ENCODE peak calls at places on chromosome 2, in ten cellular contexts. B, A, E, Y, H, J, L, C, D and N are unnamed samples.

GRCh38 chr2:169462896-169463695 is 16.2 kb upstream of the BBS5 start:
- DNase-seq in H (no peak), A (peak; percentile 83), Y (no peak), L (no peak), B (no peak), C (no peak), E (no peak), D (peak; percentile 85), J (peak; percentile 70), N (peak; percentile 86)

GRCh38 chr2:135709992-135710391 is 31.7 kb upstream of the UBXN4 start:
- DNase-seq in L (peak; percentile 56), A (peak; percentile 62), Y (peak; percentile 47), J (no peak), H (peak; percentile 54), C (peak; percentile 32), D (peak; percentile 52), E (peak; percentile 42), B (peak; percentile 32), N (peak; percentile 71)

GRCh38 chr2:159225025-159226016 is 61.2 kb downstream of the WDSUB1 start:
- DNase-seq in H (no peak), B (no peak), E (no peak), Y (peak; percentile 31), A (no peak), J (no peak), L (no peak), C (no peak), D (no peak), N (no peak)

GRCh38 chr2:70779911-70780580 is 10.4 kb downstream of the FIGLA start:
- DNase-seq in Y (no peak), A (peak; percentile 25), E (no peak), L (no peak), C (no peak), H (no peak), J (no peak), B (no peak), D (no peak), N (peak; percentile 8)

GRCh38 chr2:99480390-99480789 is 9.4 kb downstream of the REV1 start:
- DNase-seq in C (no peak), E (no peak), B (no peak), D (no peak), J (no peak), H (no peak), Y (no peak), L (no peak), A (peak; percentile 9), N (no peak)

GRCh38 chr2:52264488-52264887 is 1232.6 kb upstream of the NRXN1 start:
- DNase-seq in A (no peak), H (no peak), Y (peak; percentile 11), C (no peak), L (no peak), J (no peak), E (no peak), B (no peak), D (no peak), N (peak; percentile 2)

GRCh38 chr2:238139141-238139840 is 823 bp downstream of the KLHL30 start:
- DNase-seq in H (no peak), E (no peak), Y (peak; percentile 57), D (no peak), J (no peak), C (no peak), B (no peak), L (no peak), A (no peak), N (no peak)

GRCh38 chr2:56184500-56184996 is 758 bp downstream of the CCDC85A start:
- DNase-seq in A (no peak), H (peak; percentile 54), B (peak; percentile 17), D (no peak), Y (peak; percentile 73), L (no peak), C (no peak), J (no peak), E (peak; percentile 27), N (peak; percentile 23)

DNA sequence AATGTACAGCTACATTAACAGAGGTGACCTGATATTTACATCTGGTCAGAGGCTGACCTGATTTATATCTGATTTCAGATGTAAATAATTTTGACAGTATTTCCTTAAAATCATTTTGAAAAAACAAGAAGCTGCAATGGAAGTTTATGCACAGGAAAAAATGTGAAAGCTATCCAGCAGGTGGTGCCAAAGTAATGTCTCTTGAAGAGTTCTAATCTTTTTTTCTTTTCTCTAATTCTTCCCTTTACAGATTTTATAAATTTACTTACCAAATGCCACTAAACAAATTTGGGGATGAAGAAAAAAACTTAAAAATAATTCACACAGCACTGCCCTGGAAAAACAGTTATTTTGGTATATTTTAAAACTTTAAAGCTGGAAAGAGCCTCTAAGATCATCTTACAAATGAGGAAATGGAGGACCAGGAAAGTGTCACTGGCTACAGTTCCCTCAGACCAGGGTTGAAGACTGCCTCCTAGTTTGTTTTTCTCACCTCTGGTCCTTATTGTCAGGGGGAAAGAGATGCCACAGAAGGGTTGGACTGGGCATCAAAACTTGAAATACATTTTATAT is 16.4 kb upstream of the FBLN7 start:
- DNase-seq in J (no peak), L (no peak), B (peak; percentile 12), Y (peak; percentile 49), D (peak; percentile 57), A (peak; percentile 80), C (no peak), E (no peak), H (no peak), N (peak; percentile 20)
- TF ChIP-seq CTCF in J (peak; percentile 61), L (peak; percentile 47), B (peak; percentile 76), Y (peak; percentile 81), D (peak; percentile 51), A (peak; percentile 66), C (no peak), E (no peak), H (peak; percentile 61), N (peak; percentile 51)

GRCh38 chr2:18045230-18045629 is 166.8 kb downstream of the KCNS3 start:
- DNase-seq in J (no peak), H (no peak), L (no peak), D (peak; percentile 11), A (no peak), E (no peak), C (no peak), Y (no peak), B (no peak), N (no peak)

GRCh38 chr2:18047114-18047695 is 168.7 kb downstream of the KCNS3 start:
- DNase-seq in D (peak; percentile 19), B (no peak), L (no peak), J (no peak), E (no peak), H (no peak), Y (no peak), C (no peak), A (no peak), N (peak; percentile 42)

GRCh38 chr2:18047896-18048657 is 169.6 kb downstream of the KCNS3 start:
- DNase-seq in D (peak; percentile 83), E (no peak), L (no peak), A (peak; percentile 31), C (no peak), H (no peak), J (peak; percentile 59), B (peak; percentile 5), Y (no peak), N (peak; percentile 73)

GRCh38 chr2:18046558-18046957 is 168.1 kb downstream of the KCNS3 start:
- DNase-seq in Y (no peak), A (peak; percentile 8), B (no peak), H (no peak), E (no peak), J (no peak), D (peak; percentile 17), C (no peak), L (no peak), N (peak; percentile 64)

DNA sequence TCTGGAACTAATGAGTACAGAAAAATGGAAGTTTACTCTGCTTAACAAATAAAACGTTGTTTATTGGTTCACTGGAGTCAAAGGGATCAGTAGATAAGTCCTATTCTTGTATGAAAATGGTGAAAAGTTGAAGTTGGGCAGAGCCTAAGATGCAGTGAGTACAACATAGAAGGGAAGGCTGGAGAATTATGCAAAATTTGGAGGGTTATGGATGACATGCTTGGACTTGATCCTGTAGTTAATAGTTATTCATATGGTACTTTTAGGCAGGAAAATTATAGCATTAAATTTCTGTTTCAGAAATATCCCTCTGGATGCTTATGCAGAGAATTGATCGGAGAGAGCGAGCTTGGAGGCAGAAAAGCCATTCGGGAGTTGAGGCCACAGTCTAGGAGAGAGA is 167.6 kb downstream of the KCNS3 start:
- DNase-seq in A (no peak), Y (no peak), C (no peak), D (no peak), E (no peak), H (no peak), J (no peak), L (no peak), B (no peak), N (no peak)
- H3K4me3 ChIP-seq in A (no peak overlapping the region), Y (no peak overlapping the region), C (no peak overlapping the region), D (no peak overlapping the region), E (no peak overlapping the region), H (no peak overlapping the region), J (no peak overlapping the region), L (no peak overlapping the region), B (no peak overlapping the region), N (no peak overlapping the region)

GRCh38 chr2:64145760-64146159 is 1.5 kb upstream of the PELI1 start:
- DNase-seq in C (no peak), Y (no peak), E (no peak), D (no peak), L (no peak), B (no peak), A (no peak), H (no peak), J (no peak), N (no peak)

GRCh38 chr2:64142817-64143153 is 1.4 kb downstream of the PELI1 start:
- DNase-seq in E (no peak), B (no peak), C (no peak), L (no peak), J (no peak), A (no peak), H (no peak), D (no peak), Y (no peak), N (no peak)

GRCh38 chr2:64143154-64144056 is 815 bp downstream of the PELI1 start:
- DNase-seq in C (no peak), H (peak; percentile 56), J (no peak), B (peak; percentile 26), E (no peak), D (peak; percentile 44), Y (peak; percentile 89), A (peak; percentile 44), L (no peak), N (peak; percentile 65)

GRCh38 chr2:64145119-64145518 is 899 bp upstream of the PELI1 start:
- DNase-seq in L (no peak), E (no peak), A (no peak), B (no peak), C (no peak), Y (no peak), H (no peak), J (no peak), D (no peak), N (no peak)

DNA sequence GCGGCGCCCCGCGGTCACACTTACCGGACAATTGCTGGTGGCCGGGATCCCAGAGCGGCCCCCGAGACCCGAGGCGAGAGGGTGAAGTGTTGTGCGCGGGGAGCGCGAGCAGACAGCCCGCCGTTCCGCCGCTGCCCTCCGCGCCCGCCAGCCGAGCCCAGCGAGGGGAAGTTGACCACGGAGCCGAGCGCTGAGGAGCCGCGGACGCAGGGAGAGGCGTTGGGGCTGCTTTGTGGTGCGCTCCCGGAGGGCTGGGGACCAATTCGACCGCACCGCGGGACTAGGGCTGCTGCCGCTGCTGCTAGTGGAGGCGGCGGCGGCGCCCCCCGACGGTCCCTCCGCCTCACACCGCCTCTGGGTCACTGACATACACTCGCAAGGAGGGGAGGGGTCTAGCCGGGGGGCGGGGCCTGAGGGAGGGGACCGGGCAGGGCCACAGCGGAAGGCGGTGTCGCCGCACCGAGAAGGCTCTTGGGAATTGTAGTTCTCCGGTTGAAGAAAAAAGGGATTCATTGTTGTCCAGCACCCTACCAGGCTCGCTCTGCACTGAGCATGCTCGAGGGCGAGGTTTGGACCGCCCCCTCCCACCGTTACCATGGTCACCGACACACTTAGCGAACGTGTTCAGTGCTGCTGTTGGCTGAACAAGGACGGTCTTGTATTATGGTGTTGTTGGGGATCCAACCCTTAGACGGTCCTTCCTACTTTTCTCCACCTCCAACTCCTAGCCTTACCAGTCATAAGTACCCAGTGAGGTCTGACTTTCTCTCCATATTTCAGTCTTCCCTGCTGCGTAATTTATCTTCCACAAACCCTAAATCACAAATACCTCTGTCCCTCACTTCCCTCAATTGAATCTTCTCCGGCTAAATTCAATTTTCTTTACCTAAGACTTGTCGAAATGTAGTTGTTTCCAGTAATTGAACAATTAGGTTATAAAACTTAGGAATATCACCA is at the start of gene PELI1:
- DNase-seq in H (peak; percentile 95), A (peak; percentile 99), Y (peak; percentile 98), D (peak; percentile 97), J (peak; percentile 64), C (peak; percentile 94), B (peak; percentile 87), L (peak; percentile 97), E (peak; percentile 97), N (peak; percentile 93)
- TF ChIP-seq CTCF in H (peak; percentile 32), A (no peak), Y (peak; percentile 29), D (peak; percentile 9), J (peak; percentile 30), C (no peak), B (peak; percentile 24), L (no peak), E (peak; percentile 14), N (peak; percentile 6)

DNA sequence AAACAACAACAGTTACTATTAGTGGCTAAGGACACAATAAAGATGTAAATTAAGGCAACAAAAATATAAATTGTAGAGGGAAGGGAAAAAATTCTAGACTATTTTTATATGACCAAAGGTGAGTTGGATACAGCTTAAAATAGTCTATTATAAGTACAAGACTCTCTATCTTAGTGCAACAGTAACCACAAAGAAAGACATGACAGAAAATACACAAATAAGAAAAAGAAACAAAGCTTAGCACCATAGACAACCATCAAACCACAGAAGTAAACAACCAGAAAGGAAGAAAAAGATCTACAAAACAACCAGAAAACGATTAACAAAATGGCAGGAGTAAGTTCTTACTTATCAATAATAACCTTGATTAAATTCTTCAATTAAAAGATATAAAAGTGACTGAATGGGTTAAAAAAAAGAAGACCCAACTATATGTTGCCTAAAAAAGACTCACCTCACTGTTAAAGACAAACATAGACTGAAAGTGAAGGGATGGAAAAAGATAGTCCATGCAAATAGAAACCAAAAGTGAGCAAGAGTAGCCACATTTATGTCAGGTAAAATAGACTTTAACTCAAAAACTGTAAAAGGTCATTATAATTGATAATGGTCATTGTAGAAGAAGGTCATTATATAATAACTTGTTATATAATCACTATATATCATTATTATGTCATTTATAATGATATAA is 62.5 kb downstream of the USP40 start:
- DNase-seq in E (no peak), Y (no peak), C (no peak), L (no peak), J (no peak), A (no peak), H (no peak), B (no peak), D (no peak), N (no peak)
- H3K4me3 ChIP-seq in E (no peak overlapping the region), Y (no peak overlapping the region), C (no peak overlapping the region), L (no peak overlapping the region), J (no peak overlapping the region), A (no peak overlapping the region), H (no peak overlapping the region), B (no peak overlapping the region), D (no peak overlapping the region), N (no peak overlapping the region)